ENCODE peak calls at places on chromosomes 11 and 22, in seven cellular contexts. X is NCI-H524; B is GM12865; G is cardiac fibroblast; P is HT1080; I is NCI-H1694 treated with DMSO at 0.1 percent for 48 hours; F is activated naive CD4-positive, alpha-beta T cell treated with Interleukin-2 at 50 U/mL for 16 hours. N is an unnamed sample.

GRCh38 chr22:46422896-46423295 is 87.4 kb downstream of the TRMU start:
- DNase-seq in X (no peak), B (no peak), G (no peak), P (no peak), I (no peak), F (no peak), N (no peak)

GRCh38 chr11:69834811-69835800 is 15.9 kb upstream of the FGF3 start:
- DNase-seq in X (no peak), B (no peak), G (no peak), P (no peak), I (no peak), F (no peak), N (no peak)

GRCh38 chr11:94027210-94027609 is 6.1 kb downstream of the HEPHL1 start:
- DNase-seq in X (no peak), B (no peak), G (no peak), P (no peak), I (no peak), F (no peak), N (no peak)

GRCh38 chr11:18111005-18111404 is 5.1 kb upstream of the SAAL1 start:
- DNase-seq in X (no peak), B (no peak), G (no peak), P (no peak), I (no peak), F (no peak), N (no peak)

GRCh38 chr11:66891849-66892660 is 35.2 kb downstream of the LRFN4 start:
- DNase-seq in X (no peak), B (peak; percentile 95), G (peak; percentile 97), P (peak; percentile 97), I (no peak), F (peak; percentile 64), N (peak; percentile 90)

GRCh38 chr11:117179048-117179999 is 781 bp downstream of the SIDT2 start:
- DNase-seq in X (no peak), B (peak; percentile 59), G (peak; percentile 71), P (no peak), I (no peak), F (peak; percentile 50), N (no peak)

GRCh38 chr11:30155428-30155827 is 75.4 kb upstream of the FSHB start:
- DNase-seq in X (no peak), B (no peak), G (no peak), P (no peak), I (no peak), F (no peak), N (no peak)

GRCh38 chr11:40338739-40339138 is 1120.7 kb downstream of the LRRC4C start:
- DNase-seq in X (no peak), B (no peak), G (peak; percentile 61), P (peak; percentile 84), I (no peak), F (no peak), N (peak; percentile 29)

GRCh38 chr11:15692739-15693138 is 578.0 kb downstream of the INSC start:
- DNase-seq in X (no peak), B (peak; percentile 29), G (peak; percentile 28), P (peak; percentile 81), I (no peak), F (no peak), N (peak; percentile 45)

GRCh38 chr11:19753451-19754041 is 40.9 kb downstream of the NAV2 start:
- DNase-seq in X (no peak), B (no peak), G (peak; percentile 54), P (peak; percentile 29), I (no peak), F (no peak), N (no peak)

GRCh38 chr11:120517390-120518315 is 6.1 kb downstream of the GRIK4 start:
- DNase-seq in X (no peak), B (no peak), G (no peak), P (peak; percentile 79), I (no peak), F (no peak), N (peak; percentile 31)

GRCh38 chr22:43812890-43813289 is 785 bp upstream of the EFCAB6 start:
- DNase-seq in X (no peak), B (no peak), G (no peak), P (no peak), I (no peak), F (no peak), N (no peak)

GRCh38 chr11:104792861-104793260 is 105.4 kb downstream of the CASP12 start:
- DNase-seq in X (no peak), B (no peak), G (no peak), P (no peak), I (no peak), F (no peak), N (no peak)

GRCh38 chr11:34345012-34345804 is 12.6 kb downstream of the ABTB2 start:
- DNase-seq in X (peak; percentile 91), B (no peak), G (peak; percentile 96), P (peak; percentile 93), I (no peak), F (no peak), N (peak; percentile 86)

N was measured in H4.